ENCODE peak calls at places on chromosomes 7 and 10, in seven cellular contexts. J is fibroblast of mammary gland, T is ovary, U is heart left ventricle, I is fibroblast of the aortic adventitia, P is LNCaP clone FGC, Z is foreskin fibroblast. C is an unnamed sample.

GRCh38 chr7:154744861-154745258 is 258.1 kb downstream of the PAXIP1 start:
- DNase-seq in J (no peak), T (no peak), U (no peak), I (no peak), P (no peak), Z (no peak), C (no peak)

GRCh38 chr10:91032614-91033248 is 111.8 kb upstream of the ANKRD1 start:
- DNase-seq in J (peak; percentile 73), T (no peak), U (peak; percentile 31), I (peak; percentile 35), P (no peak), Z (peak; percentile 75), C (peak; percentile 74)

GRCh38 chr7:132248841-132249590 is 327.3 kb downstream of the PLXNA4 start:
- DNase-seq in J (no peak), T (peak; percentile 31), U (no peak), I (no peak), P (no peak), Z (no peak), C (no peak)

GRCh38 chr10:14683246-14683645 is 91.5 kb downstream of the FAM107B start:
- DNase-seq in J (peak; percentile 31), T (no peak), U (no peak), I (no peak), P (no peak), Z (peak; percentile 41), C (peak; percentile 32)

GRCh38 chr10:124680675-124681074 is 63.5 kb downstream of the FAM53B start:
- DNase-seq in J (peak; percentile 85), T (no peak), U (no peak), I (no peak), P (peak; percentile 10), Z (peak; percentile 68), C (peak; percentile 27)

GRCh38 chr7:112584290-112584689 is 103.5 kb downstream of the LSMEM1 start:
- DNase-seq in J (no peak), T (no peak), U (no peak), I (no peak), P (no peak), Z (no peak), C (no peak)

GRCh38 chr10:122140941-122141623 is 130.0 kb upstream of the BTBD16 start:
- DNase-seq in J (peak; percentile 96), T (peak; percentile 87), U (peak; percentile 92), I (peak; percentile 94), P (no peak), Z (peak; percentile 98), C (peak; percentile 92)

GRCh38 chr7:45001826-45002225 is 1.8 kb downstream of the CCM2 start:
- DNase-seq in J (no peak), T (no peak), U (no peak), I (no peak), P (no peak), Z (no peak), C (no peak)

GRCh38 chr10:114629083-114629823 is 28.8 kb downstream of the ABLIM1 start:
- DNase-seq in J (no peak), T (no peak), U (no peak), I (no peak), P (no peak), Z (no peak), C (no peak)

GRCh38 chr10:115950320-115950719 is 322.7 kb downstream of the GFRA1 start:
- DNase-seq in J (peak; percentile 66), T (no peak), U (no peak), I (peak; percentile 90), P (no peak), Z (no peak), C (peak; percentile 39)

GRCh38 chr10:26438534-26439269 is 561 bp downstream of the APBB1IP start:
- DNase-seq in J (peak; percentile 25), T (no peak), U (peak; percentile 6), I (peak; percentile 28), P (no peak), Z (no peak), C (no peak)

GRCh38 chr7:122764020-122764419 is 61.3 kb upstream of the RNF148 start:
- DNase-seq in J (no peak), T (no peak), U (no peak), I (no peak), P (no peak), Z (no peak), C (peak; percentile 18)

GRCh38 chr10:91800192-91800591 is 2.0 kb downstream of the TNKS2 start:
- DNase-seq in J (no peak), T (no peak), U (no peak), I (no peak), P (no peak), Z (no peak), C (no peak)

GRCh38 chr7:111112439-111112838 is 21.5 kb downstream of the LRRN3 start:
- DNase-seq in J (no peak), T (no peak), U (no peak), I (no peak), P (no peak), Z (no peak), C (peak; percentile 21)

GRCh38 chr7:8362723-8363369 is 70.6 kb upstream of the NXPH1 start:
- DNase-seq in J (no peak), T (no peak), U (no peak), I (no peak), P (no peak), Z (no peak), C (no peak)

GRCh38 chr7:44087914-44088838 is 5.8 kb upstream of the POLM start:
- DNase-seq in J (peak; percentile 96), T (peak; percentile 85), U (peak; percentile 51), I (peak; percentile 97), P (no peak), Z (peak; percentile 97), C (peak; percentile 75)

GRCh38 chr10:44733743-44734488 is 177.2 kb upstream of the TMEM72 start:
- DNase-seq in J (peak; percentile 24), T (no peak), U (no peak), I (peak; percentile 83), P (no peak), Z (no peak), C (no peak)
- TF ChIP-seq CTCF in J (peak; percentile 54), T (no peak), U (no peak), I (peak; percentile 69), P (peak; percentile 30), Z (peak; percentile 19), C (peak; percentile 32)

DNA sequence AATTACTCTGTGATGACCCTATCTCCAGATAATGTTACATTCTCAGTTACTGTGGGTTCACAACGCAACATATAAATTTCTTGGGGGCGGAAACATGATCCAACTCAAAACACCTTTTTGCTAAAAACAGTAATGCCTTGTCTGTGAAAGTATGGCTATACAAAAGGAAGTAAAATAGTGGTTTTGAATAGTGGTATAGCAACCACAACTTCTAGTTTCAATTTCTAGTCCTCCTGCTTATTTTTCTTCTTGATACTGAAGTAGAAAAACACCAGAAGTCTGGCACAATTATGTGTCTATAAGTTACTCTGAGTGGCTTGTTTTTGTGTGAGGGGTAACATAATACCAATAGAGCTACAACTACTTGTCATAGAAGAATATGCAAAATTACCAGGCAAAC is 21.5 kb upstream of the ZNF800 start:
- DNase-seq in J (no peak), T (no peak), U (no peak), I (no peak), P (no peak), Z (no peak), C (no peak)
- H3K4me3 ChIP-seq in J (no peak overlapping the region), T (no peak overlapping the region), U (no peak overlapping the region), I (no peak overlapping the region), P (no peak overlapping the region), Z (no peak overlapping the region), C (no peak overlapping the region)

GRCh38 chr10:62336404-62336803 is 37.8 kb upstream of the ZNF365 start:
- DNase-seq in J (no peak), T (no peak), U (no peak), I (no peak), P (no peak), Z (no peak), C (no peak)
- TF ChIP-seq CTCF in J (no peak), T (no peak), U (no peak), I (no peak), P (no peak), Z (no peak), C (no peak)

GRCh38 chr7:27737178-27737577 is 2.8 kb upstream of the TAX1BP1 start:
- DNase-seq in J (no peak), T (no peak), U (no peak), I (no peak), P (no peak), Z (no peak), C (no peak)

GRCh38 chr7:27737591-27737990 is 2.4 kb upstream of the TAX1BP1 start:
- DNase-seq in J (no peak), T (no peak), U (no peak), I (no peak), P (no peak), Z (no peak), C (no peak)

GRCh38 chr7:27739914-27740448 is at the start of gene TAX1BP1:
- DNase-seq in J (peak; percentile 92), T (peak; percentile 96), U (peak; percentile 98), I (peak; percentile 90), P (peak; percentile 70), Z (peak; percentile 98), C (peak; percentile 95)

GRCh38 chr7:27739301-27739913 is 555 bp upstream of the TAX1BP1 start:
- DNase-seq in J (no peak), T (no peak), U (no peak), I (peak; percentile 76), P (no peak), Z (no peak), C (no peak)

DNA sequence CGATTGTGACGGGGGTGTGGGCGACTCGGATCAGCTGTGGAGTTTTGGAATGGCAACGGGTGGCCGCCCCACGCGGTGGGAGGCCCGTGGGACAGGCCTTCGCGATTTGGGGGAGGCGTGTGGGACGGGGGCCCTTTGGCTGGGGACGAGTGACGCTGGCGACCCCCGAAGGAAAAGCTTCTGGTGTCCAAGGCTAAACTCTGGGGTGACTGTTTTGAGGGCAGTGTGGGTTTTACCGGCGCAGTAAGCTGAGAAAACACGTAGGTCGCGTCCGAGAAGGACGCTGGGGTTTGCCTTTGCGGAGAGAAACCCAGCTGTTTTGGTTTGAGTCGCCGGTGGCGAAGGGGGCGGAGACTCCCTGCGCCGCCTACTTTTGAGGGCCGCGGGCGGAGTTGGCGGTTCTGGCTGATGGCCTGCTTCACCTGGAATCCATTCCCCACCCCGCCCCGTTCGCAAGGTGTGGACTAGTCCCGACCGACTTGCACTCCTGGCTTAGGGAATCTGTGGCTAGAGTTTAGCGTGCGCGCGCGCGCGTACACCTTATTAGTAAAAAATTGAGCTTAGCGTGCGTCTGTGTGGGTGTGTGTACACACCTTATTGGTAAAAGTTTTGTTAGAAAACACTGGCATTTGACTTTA is 606 bp downstream of the TAX1BP1 start:
- DNase-seq in J (peak; percentile 66), T (peak; percentile 84), U (peak; percentile 82), I (peak; percentile 65), P (peak; percentile 90), Z (peak; percentile 89), C (peak; percentile 71)
- H3K4me3 ChIP-seq in J (peak overlapping the region; percentile 96), T (peak overlapping the region; percentile 83), U (peak overlapping the region; percentile 98), I (peak overlapping the region; percentile 97), P (peak overlapping the region; percentile 74), Z (peak overlapping the region; percentile 91), C (peak overlapping the region; percentile 99)

DNA sequence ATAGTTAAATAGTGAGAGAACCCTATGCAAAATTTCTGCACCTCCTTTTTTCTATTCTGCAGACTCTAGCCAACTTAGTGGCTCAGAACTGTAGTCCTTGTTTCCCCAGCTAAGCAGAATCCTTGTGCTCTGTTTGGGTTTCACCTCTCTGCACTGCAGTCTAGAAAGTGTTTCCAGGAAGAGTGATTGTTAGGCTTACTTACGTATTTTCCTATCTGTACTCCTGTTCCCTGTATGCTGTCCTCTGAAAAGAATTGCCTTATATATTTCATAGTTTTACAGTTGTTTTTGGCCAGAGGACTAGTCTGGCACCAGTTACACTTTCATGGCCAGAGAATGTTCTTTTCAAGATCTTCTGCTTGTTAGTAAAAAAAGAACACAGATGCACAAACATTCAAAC is 154.6 kb upstream of the POT1 start:
- DNase-seq in J (no peak), T (no peak), U (no peak), I (peak; percentile 36), P (no peak), Z (no peak), C (peak; percentile 61)
- TF ChIP-seq CTCF in J (no peak), T (no peak), U (no peak), I (no peak), P (no peak), Z (no peak), C (no peak)